ENCODE peak calls at places on chromosomes 6 and 20, in five cellular contexts. L, J, Z, A and T are unnamed samples.
A peak's percentile ranks its signal among the peaks of the same experiment; 100 is the strongest.

GRCh38 chr6:143579703-143580102 is 68.2 kb upstream of the FUCA2 start:
- DNase-seq in A (peak; percentile 74), Z (no peak), J (peak; percentile 86), L (peak; percentile 93), T (no peak)

GRCh38 chr20:29497261-29497671 is 1760.2 kb upstream of the DEFB115 start:
- DNase-seq in L (no peak), J (no peak), A (peak; percentile 55), Z (no peak), T (peak; percentile 36)

GRCh38 chr6:24478903-24479302 is 10.5 kb downstream of the GPLD1 start:
- DNase-seq in L (no peak), J (no peak), A (no peak), Z (no peak), T (no peak)

GRCh38 chr6:33956206-33956605 is 152.4 kb upstream of the MLN start:
- DNase-seq in A (no peak), Z (no peak), L (no peak), J (no peak), T (no peak)

GRCh38 chr20:3613821-3614440 is 49.3 kb downstream of the GFRA4 start:
- DNase-seq in Z (peak; percentile 7), A (no peak), J (no peak), L (no peak), T (no peak)

GRCh38 chr20:31869942-31870702 is at the start of the genes DUSP15 and TTLL9:
- DNase-seq in L (no peak), J (peak; percentile 77), Z (peak; percentile 75), A (peak; percentile 60), T (peak; percentile 61)

GRCh38 chr6:157659536-157660271 is 163.3 kb upstream of the SNX9 start:
- DNase-seq in L (no peak), Z (no peak), J (no peak), A (no peak), T (no peak)

GRCh38 chr6:117469356-117469755 is 13.1 kb upstream of the DCBLD1 start:
- DNase-seq in A (no peak), Z (no peak), L (no peak), J (no peak), T (no peak)

GRCh38 chr6:144762450-144762849 is 477.3 kb downstream of the UTRN start:
- DNase-seq in L (no peak), J (no peak), A (no peak), Z (no peak), T (no peak)

GRCh38 chr6:20565291-20565690 is 31.0 kb downstream of the CDKAL1 start:
- DNase-seq in L (no peak), A (no peak), Z (no peak), J (no peak), T (no peak)

GRCh38 chr20:5080384-5080877 is 39.3 kb downstream of the PCNA start:
- DNase-seq in L (no peak), Z (no peak), A (peak; percentile 74), J (peak; percentile 81), T (peak; percentile 88)

GRCh38 chr6:23016701-23017100 is 447.3 kb downstream of the HDGFL1 start:
- DNase-seq in A (no peak), J (no peak), L (no peak), Z (no peak), T (no peak)

GRCh38 chr20:30912006-30912660 is 345.3 kb upstream of the DEFB115 start:
- DNase-seq in J (no peak), Z (peak; percentile 69), A (no peak), L (no peak), T (peak; percentile 10)

GRCh38 chr6:110357298-110357695 is 852 bp downstream of the METTL24 start:
- DNase-seq in J (no peak), A (no peak), Z (no peak), L (no peak), T (no peak)

GRCh38 chr6:88650029-88650619 is 313.3 kb downstream of the RNGTT start:
- DNase-seq in L (peak; percentile 87), A (no peak), Z (no peak), J (no peak), T (no peak)

GRCh38 chr20:33518071-33518470 is 28.2 kb downstream of the CBFA2T2 start:
- DNase-seq in Z (peak; percentile 33), J (no peak), L (peak; percentile 82), A (no peak), T (no peak)

GRCh38 chr20:53074811-53075314 is 102.7 kb downstream of the TSHZ2 start:
- DNase-seq in L (peak; percentile 87), Z (no peak), A (no peak), J (no peak), T (no peak)

DNA sequence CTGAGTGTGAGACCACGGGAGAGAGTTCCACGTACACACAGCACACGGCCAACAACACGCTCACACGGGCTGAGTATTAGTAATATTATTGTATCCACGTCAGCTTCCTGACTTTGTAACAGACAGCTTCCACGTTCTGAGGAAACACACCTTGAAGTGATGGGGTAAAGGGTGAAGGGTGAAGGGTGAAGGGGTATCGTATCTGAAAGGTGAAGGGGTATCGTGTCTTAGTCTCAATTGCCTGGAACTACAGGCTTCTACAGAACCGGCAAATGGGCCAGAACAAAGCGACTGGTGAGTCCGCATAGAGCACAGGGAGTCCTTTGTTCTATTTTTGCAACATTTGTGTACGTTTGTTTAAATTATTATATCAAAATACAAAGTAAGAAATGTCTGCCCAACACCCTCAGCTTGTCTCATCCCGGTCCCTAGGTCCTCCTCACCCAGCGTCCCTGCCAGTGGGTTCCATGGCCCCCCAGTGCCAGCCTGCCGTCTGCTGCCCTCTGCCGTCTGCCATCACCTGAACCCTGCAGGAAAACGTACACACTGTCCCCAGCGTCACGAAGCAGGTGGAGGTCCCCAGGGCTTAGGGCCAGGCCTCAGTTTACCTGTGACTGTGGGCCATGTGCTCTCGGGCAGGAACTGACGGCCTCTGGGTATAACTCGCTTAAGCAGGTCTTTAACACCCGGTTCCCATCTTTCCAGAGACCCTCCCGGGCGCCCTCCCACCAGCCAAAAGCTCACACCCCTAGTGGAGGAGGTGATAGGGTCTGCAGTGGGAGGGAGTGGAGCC is 4.4 kb upstream of the HELZ2 start:
- DNase-seq in Z (no peak), J (no peak), L (no peak), A (no peak), T (no peak)
- TF ChIP-seq CTCF in Z (no peak), J (no peak), L (no peak), A (no peak), T (no peak)

GRCh38 chr6:39933669-39934059 is 598 bp downstream of the MOCS1 start:
- DNase-seq in L (no peak), A (no peak), Z (no peak), J (no peak), T (no peak)

GRCh38 chr6:39931607-39932006 is 2.7 kb downstream of the MOCS1 start:
- DNase-seq in J (no peak), A (no peak), L (no peak), Z (no peak), T (no peak)

GRCh38 chr6:39930540-39930939 is 3.7 kb downstream of the MOCS1 start:
- DNase-seq in L (no peak), A (no peak), Z (no peak), J (no peak), T (no peak)

GRCh38 chr6:39934060-39934757 is at the start of gene MOCS1:
- DNase-seq in Z (peak; percentile 89), J (peak; percentile 92), A (peak; percentile 94), L (peak; percentile 35), T (peak; percentile 87)

GRCh38 chr6:39932386-39932785 is 1.9 kb downstream of the MOCS1 start:
- DNase-seq in L (no peak), J (no peak), Z (no peak), A (no peak), T (no peak)
- H3K4me3 ChIP-seq in L (no peak overlapping the region), J (peak overlapping the region; percentile 78), Z (no peak overlapping the region), A (peak overlapping the region; percentile 88), T (peak overlapping the region; percentile 85)

DNA sequence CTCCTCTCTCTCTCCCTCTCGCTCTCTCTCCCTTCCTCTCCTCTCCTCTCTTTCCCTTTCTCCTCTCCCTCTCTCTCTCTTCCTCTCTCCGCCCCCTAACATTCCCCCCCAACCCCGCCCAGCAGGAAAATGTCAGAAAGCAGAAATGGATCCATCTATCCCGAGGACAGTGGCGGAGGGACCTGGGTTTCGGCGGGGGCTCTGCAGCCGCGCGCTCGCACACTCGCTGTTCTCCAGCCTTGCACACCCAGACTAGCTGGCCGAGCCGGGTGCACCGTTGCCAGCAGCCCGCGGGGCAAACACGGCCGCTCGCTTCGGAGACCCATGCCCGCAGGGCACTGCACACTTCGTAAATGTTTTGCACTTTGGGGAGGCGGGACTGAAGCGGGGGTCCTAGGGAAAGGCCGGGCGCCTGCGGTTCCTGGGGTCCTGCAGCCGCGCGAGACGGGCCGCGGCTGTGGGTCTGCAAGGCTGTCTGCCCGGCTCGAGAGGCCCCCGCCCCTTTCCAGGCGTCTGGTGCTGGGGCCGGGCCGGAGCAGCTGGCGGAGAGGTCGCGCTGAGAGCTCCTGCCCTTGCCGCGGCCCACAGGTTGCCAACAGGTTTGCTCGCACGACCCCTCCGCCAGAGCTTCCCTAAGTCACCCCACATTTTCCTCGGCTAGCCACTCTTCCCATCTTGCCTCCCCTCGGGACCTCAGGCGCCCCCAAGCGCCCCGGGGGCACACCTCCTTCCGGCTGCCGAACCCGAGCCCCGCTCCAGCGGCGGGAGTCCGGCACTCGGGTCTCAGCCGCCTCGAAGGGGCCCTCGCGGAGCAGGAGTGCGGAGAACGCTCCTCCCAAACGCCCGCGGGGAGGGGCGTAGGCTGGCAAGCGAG is 818 bp upstream of the MDGA1 start:
- DNase-seq in Z (peak; percentile 83), L (peak; percentile 2), A (peak; percentile 61), J (peak; percentile 69), T (peak; percentile 63)
- H3K27ac ChIP-seq in Z (no peak overlapping the region), L (no peak overlapping the region), A (no peak overlapping the region), J (peak overlapping the region; percentile 4), T (peak overlapping the region; percentile 31)

GRCh38 chr6:133644548-133644947 is 244.4 kb upstream of the TCF21 start:
- DNase-seq in L (no peak), J (no peak), Z (no peak), A (no peak), T (no peak)
- TF ChIP-seq CTCF in L (no peak), J (no peak), Z (no peak), A (no peak), T (no peak)

GRCh38 chr6:30678964-30679726 is 6.3 kb upstream of the DHX16 start:
- DNase-seq in J (peak; percentile 93), Z (peak; percentile 87), L (peak; percentile 47), A (peak; percentile 93), T (peak; percentile 91)

GRCh38 chr6:30682181-30683117 is 4.0 kb downstream of the PPP1R18 start:
- DNase-seq in L (peak; percentile 77), Z (peak; percentile 44), J (peak; percentile 96), A (peak; percentile 89), T (peak; percentile 91)

GRCh38 chr6:30676660-30677270 is 4.0 kb upstream of the DHX16 start:
- DNase-seq in Z (no peak), L (no peak), A (no peak), J (no peak), T (no peak)

GRCh38 chr6:30681696-30682180 is 4.7 kb downstream of the PPP1R18 start:
- DNase-seq in Z (no peak), A (no peak), J (no peak), L (no peak), T (no peak)

GRCh38 chr6:30679765-30680535 is 6.5 kb downstream of the PPP1R18 start:
- DNase-seq in Z (peak; percentile 75), L (no peak), J (no peak), A (no peak), T (no peak)
- H3K4me3 ChIP-seq in Z (peak overlapping the region; percentile 21), L (peak overlapping the region; percentile 41), J (peak overlapping the region; percentile 91), A (peak overlapping the region; percentile 85), T (peak overlapping the region; percentile 81)

GRCh38 chr6:26330835-26331808 is 33.9 kb upstream of the BTN3A2 start:
- DNase-seq in J (no peak), Z (no peak), A (no peak), L (peak; percentile 32), T (no peak)
- H3K27ac ChIP-seq in J (no peak overlapping the region), Z (no peak overlapping the region), A (no peak overlapping the region), L (no peak overlapping the region), T (no peak overlapping the region)